ENCODE peak calls at places on chromosome 6, in four cellular contexts. D is tibial artery; S is heart left ventricle; Z is CD8-positive, alpha-beta T cell. P is an unnamed sample.

GRCh38 chr6:105669232-105669631 is 266.4 kb upstream of the PREP start:
- DNase-seq in S (no peak), D (no peak), Z (no peak), P (no peak)

GRCh38 chr6:136012198-136012884 is 160.8 kb downstream of the PDE7B start:
- DNase-seq in D (no peak), S (no peak), Z (no peak), P (peak; percentile 91)

GRCh38 chr6:167750956-167751358 is 75.8 kb upstream of the AFDN start:
- DNase-seq in S (peak; percentile 45), D (peak; percentile 41), Z (no peak), P (no peak)

GRCh38 chr6:113329942-113330897 is 526.9 kb upstream of the MARCKS start:
- DNase-seq in D (no peak), S (no peak), Z (no peak), P (no peak)

GRCh38 chr6:98927534-98927933 is 20.2 kb downstream of the FBXL4 start:
- DNase-seq in Z (no peak), S (no peak), D (no peak), P (no peak)

GRCh38 chr6:21245488-21245887 is 348.1 kb upstream of the SOX4 start:
- DNase-seq in D (no peak), S (no peak), Z (no peak), P (no peak)

GRCh38 chr6:117265425-117266266 is at the start of gene VGLL2:
- DNase-seq in S (peak; percentile 48), Z (no peak), D (no peak), P (peak; percentile 29)

GRCh38 chr6:33566182-33567084 is 13.6 kb downstream of the BAK1 start:
- DNase-seq in Z (no peak), S (no peak), D (no peak), P (no peak)

GRCh38 chr6:156028310-156029131 is 572.9 kb upstream of the NOX3 start:
- DNase-seq in D (no peak), Z (no peak), S (no peak), P (no peak)

GRCh38 chr6:127784468-127784867 is 116.4 kb downstream of the THEMIS start:
- DNase-seq in D (no peak), Z (no peak), S (no peak), P (no peak)

GRCh38 chr6:143806282-143807102 is 36.6 kb upstream of the LTV1 start:
- DNase-seq in Z (no peak), S (no peak), D (no peak), P (peak; percentile 86)

GRCh38 chr6:121443953-121444590 is 8.6 kb downstream of the GJA1 start:
- DNase-seq in S (no peak), D (no peak), Z (no peak), P (no peak)
- H3K4me3 ChIP-seq in S (peak overlapping the region; percentile 78), D (no peak overlapping the region), Z (no peak overlapping the region), P (no peak overlapping the region)

GRCh38 chr6:890201-890600 is 197.3 kb upstream of the EXOC2 start:
- DNase-seq in D (no peak), S (no peak), Z (no peak), P (no peak)

GRCh38 chr6:890995-891394 is 198.1 kb upstream of the EXOC2 start:
- DNase-seq in D (no peak), S (no peak), Z (no peak), P (no peak)

GRCh38 chr6:897561-898207 is 204.7 kb upstream of the EXOC2 start:
- DNase-seq in D (no peak), Z (no peak), S (no peak), P (no peak)

GRCh38 chr6:894274-894673 is 201.3 kb upstream of the EXOC2 start:
- DNase-seq in Z (no peak), S (no peak), D (no peak), P (no peak)
- TF ChIP-seq CTCF in Z (no peak), S (no peak), D (no peak), P (peak; percentile 3)

GRCh38 chr6:129672345-129672691 is 37.7 kb downstream of the ARHGAP18 start:
- DNase-seq in Z (no peak), D (no peak), S (no peak), P (no peak)

GRCh38 chr6:129671442-129672344 is 38.3 kb downstream of the ARHGAP18 start:
- DNase-seq in Z (no peak), D (no peak), S (no peak), P (no peak)

GRCh38 chr6:129670634-129671033 is 39.3 kb downstream of the ARHGAP18 start:
- DNase-seq in S (no peak), Z (no peak), D (no peak), P (no peak)

GRCh38 chr6:129673758-129674157 is 36.2 kb downstream of the ARHGAP18 start:
- DNase-seq in Z (no peak), S (no peak), D (no peak), P (no peak)

DNA sequence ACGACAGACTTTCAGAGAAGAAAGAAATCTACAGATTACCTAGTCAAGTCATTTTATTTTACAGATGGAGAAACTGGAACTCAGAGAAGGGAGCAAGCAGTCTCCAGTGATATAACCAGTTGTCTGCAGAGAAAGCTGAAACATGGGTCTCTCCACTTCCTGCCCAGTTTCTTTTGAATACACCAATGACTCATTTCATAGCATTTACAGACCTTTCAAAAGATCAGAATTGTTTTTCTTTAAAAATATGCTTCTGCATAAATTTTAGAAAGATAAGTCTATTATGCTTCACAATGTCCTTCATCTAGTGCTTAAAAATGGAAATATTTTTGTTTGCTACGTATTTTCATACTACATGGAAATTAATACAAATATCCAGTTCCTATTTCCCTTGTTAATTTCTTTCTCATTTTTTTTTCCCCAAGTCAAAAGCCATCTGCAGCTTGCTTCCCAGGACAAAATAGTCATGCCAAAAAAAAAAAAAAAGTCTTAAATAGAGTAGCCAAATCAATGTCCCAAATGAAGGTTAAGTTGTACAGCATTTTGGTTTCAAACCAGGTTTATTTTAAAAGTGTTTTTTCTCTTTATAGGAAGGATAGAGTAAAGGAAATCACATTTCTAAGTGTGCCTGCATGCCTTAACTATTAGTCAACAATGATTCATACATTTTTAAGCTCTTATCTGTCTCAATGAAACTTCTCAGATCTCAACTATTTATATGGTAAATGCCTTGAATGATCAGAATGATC is 36.9 kb downstream of the ARHGAP18 start:
- DNase-seq in D (no peak), S (no peak), Z (no peak), P (peak; percentile 87)
- H3K4me3 ChIP-seq in D (no peak overlapping the region), S (no peak overlapping the region), Z (no peak overlapping the region), P (no peak overlapping the region)

GRCh38 chr6:14322841-14323240 is 205.3 kb downstream of the CD83 start:
- DNase-seq in D (no peak), S (no peak), Z (no peak), P (no peak)

GRCh38 chr6:14326774-14327173 is 209.2 kb downstream of the CD83 start:
- DNase-seq in Z (no peak), D (no peak), S (no peak), P (no peak)

GRCh38 chr6:14324042-14324441 is 206.5 kb downstream of the CD83 start:
- DNase-seq in D (no peak), Z (no peak), S (no peak), P (peak; percentile 19)

GRCh38 chr6:14333556-14334305 is 216.2 kb downstream of the CD83 start:
- DNase-seq in S (no peak), D (no peak), Z (no peak), P (peak; percentile 39)

GRCh38 chr6:14328163-14328562 is 210.6 kb downstream of the CD83 start:
- DNase-seq in D (no peak), Z (no peak), S (no peak), P (no peak)
- TF ChIP-seq CTCF in D (no peak), Z (no peak), S (no peak), P (no peak)

DNA sequence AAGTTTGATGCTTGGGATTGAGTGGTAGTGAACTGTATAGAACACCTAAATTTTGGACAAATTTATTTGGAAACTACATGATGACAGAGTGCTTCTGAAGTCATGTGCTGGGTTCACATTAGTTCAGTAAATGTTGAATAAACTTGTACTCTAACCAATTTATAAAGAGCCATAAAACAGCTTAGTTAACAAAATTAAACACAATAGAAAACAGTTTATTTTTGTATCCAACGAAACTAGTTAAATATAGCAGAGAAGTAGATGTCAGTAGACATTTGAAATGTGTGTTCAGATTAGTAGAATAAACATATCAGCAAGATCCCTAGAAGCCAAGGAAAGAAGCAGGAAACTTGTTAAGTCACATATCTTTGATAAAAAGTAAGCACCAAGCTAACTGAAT is 32.1 kb downstream of the SCAF8 start:
- DNase-seq in D (no peak), Z (no peak), S (no peak), P (no peak)
- H3K4me3 ChIP-seq in D (no peak overlapping the region), Z (no peak overlapping the region), S (no peak overlapping the region), P (no peak overlapping the region)